ENCODE peak calls at places on chromosomes 6 and 20, in ten cellular contexts. B is heart left ventricle, A is H1, Y is ovary, W is IMR-90, F is body of pancreas, C is HCT116, E is spleen, N is transverse colon, X is adrenal gland. Z is an unnamed sample. For H3K27me3, the result is how much of the 10 kb centered on the place peaks cover.

GRCh38 chr6:149362289-149362688 is 37.8 kb upstream of the SUMO4 start:
- DNase-seq in W (no peak), F (no peak), X (no peak), N (no peak), A (no peak), Y (no peak), B (no peak), C (no peak), E (no peak), Z (no peak)

GRCh38 chr6:137188855-137189254 is 15.4 kb upstream of the IL22RA2 start:
- DNase-seq in Y (no peak), F (no peak), C (peak), A (no peak), E (no peak), N (no peak), W (no peak), X (no peak), B (no peak), Z (no peak)

GRCh38 chr6:13229205-13230085 is 98.9 kb downstream of the TBC1D7 start:
- DNase-seq in Y (no peak), C (peak), E (no peak), W (no peak), N (no peak), X (no peak), A (no peak), B (no peak), F (no peak), Z (no peak)

GRCh38 chr6:37696220-37696840 is 1.4 kb downstream of the MDGA1 start:
- DNase-seq in E (peak), B (no peak), F (peak), W (peak), N (no peak), X (peak), Y (peak), A (no peak), C (no peak), Z (peak)

GRCh38 chr6:84769247-84769646 is 4.8 kb upstream of the TBX18 start:
- DNase-seq in X (no peak), E (no peak), C (no peak), F (no peak), N (no peak), W (no peak), B (no peak), A (no peak), Y (no peak), Z (no peak)

GRCh38 chr20:63863021-63863797 is 1.9 kb upstream of the TPD52L2 start:
- DNase-seq in X (no peak), A (no peak), C (no peak), E (no peak), B (no peak), N (no peak), W (no peak), Y (no peak), F (no peak), Z (no peak)

GRCh38 chr6:129501401-129502051 is 208.5 kb downstream of the ARHGAP18 start:
- DNase-seq in Y (no peak), F (peak), C (peak), A (no peak), W (peak), B (peak), X (peak), N (peak), E (no peak), Z (peak)

GRCh38 chr20:16111132-16111852 is 462.0 kb downstream of the KIF16B start:
- DNase-seq in N (no peak), F (no peak), B (no peak), Y (no peak), C (no peak), E (no peak), A (no peak), X (no peak), W (no peak), Z (no peak)

GRCh38 chr20:47318596-47319516 is 37.6 kb downstream of the ZMYND8 start:
- DNase-seq in N (peak), F (peak), E (peak), W (peak), A (no peak), X (peak), B (peak), Y (peak), C (no peak), Z (peak)

GRCh38 chr6:38027685-38028373 is 208.3 kb downstream of the ZFAND3 start:
- DNase-seq in W (no peak), B (no peak), C (no peak), E (no peak), N (no peak), F (no peak), A (no peak), X (no peak), Y (no peak), Z (no peak)

GRCh38 chr6:15905488-15906392 is 223.1 kb upstream of the MYLIP start:
- DNase-seq in C (no peak), W (no peak), B (no peak), F (no peak), E (no peak), A (no peak), Y (no peak), X (no peak), N (no peak), Z (peak)

GRCh38 chr6:149093643-149094042 is 223.9 kb upstream of the TAB2 start:
- DNase-seq in B (no peak), N (no peak), Y (no peak), X (no peak), E (no peak), W (peak), C (no peak), F (no peak), A (no peak), Z (no peak)

GRCh38 chr6:31401403-31401802 is 2.0 kb upstream of the MICA start:
- DNase-seq in W (peak), A (no peak), C (peak), E (no peak), X (peak), F (peak), Y (peak), B (no peak), N (peak), Z (peak)

GRCh38 chr6:49430187-49430586 is 32.9 kb downstream of the MMUT start:
- DNase-seq in A (no peak), F (no peak), Y (no peak), N (no peak), B (no peak), X (no peak), W (peak), C (no peak), E (no peak), Z (no peak)

GRCh38 chr6:33156964-33157363 is 35.3 kb downstream of the COL11A2 start:
- DNase-seq in F (no peak), N (no peak), X (no peak), E (no peak), Y (no peak), C (no peak), A (no peak), B (no peak), W (no peak), Z (no peak)

GRCh38 chr20:62356143-62356947 is 10.8 kb downstream of the LAMA5 start:
- DNase-seq in N (no peak), X (peak), Y (peak), C (no peak), E (no peak), W (no peak), B (peak), A (no peak), F (peak), Z (no peak)

GRCh38 chr20:19583532-19584175 is 174.4 kb upstream of the RIN2 start:
- DNase-seq in F (peak), W (peak), A (peak), C (peak), E (peak), N (peak), X (peak), B (peak), Y (peak), Z (peak)

GRCh38 chr6:158799051-158799792 is 19.9 kb downstream of the EZR start:
- DNase-seq in W (peak), A (no peak), F (peak), B (no peak), N (peak), C (no peak), X (peak), E (no peak), Y (no peak), Z (no peak)

GRCh38 chr6:7418238-7418905 is 28.8 kb downstream of the RIOK1 start:
- DNase-seq in F (no peak), N (no peak), E (no peak), W (peak), X (no peak), C (no peak), A (no peak), Y (no peak), B (no peak), Z (no peak)

GRCh38 chr20:21528870-21529269 is 15.0 kb upstream of the NKX2-2 start:
- DNase-seq in N (no peak), E (no peak), A (no peak), Y (no peak), B (no peak), X (no peak), C (no peak), W (no peak), F (no peak), Z (no peak)

GRCh38 chr20:21529863-21530262 is 16.0 kb upstream of the NKX2-2 start:
- DNase-seq in F (no peak), E (no peak), Y (no peak), N (no peak), W (no peak), C (peak), X (no peak), B (no peak), A (no peak), Z (no peak)

GRCh38 chr20:21523895-21524294 is 10.0 kb upstream of the NKX2-2 start:
- DNase-seq in W (no peak), X (no peak), E (no peak), N (no peak), A (no peak), B (no peak), Y (no peak), F (no peak), C (no peak), Z (no peak)

GRCh38 chr20:21526776-21527175 is 12.9 kb upstream of the NKX2-2 start:
- DNase-seq in Y (no peak), W (no peak), C (no peak), A (no peak), N (no peak), X (no peak), F (no peak), B (no peak), E (no peak), Z (no peak)

DNA sequence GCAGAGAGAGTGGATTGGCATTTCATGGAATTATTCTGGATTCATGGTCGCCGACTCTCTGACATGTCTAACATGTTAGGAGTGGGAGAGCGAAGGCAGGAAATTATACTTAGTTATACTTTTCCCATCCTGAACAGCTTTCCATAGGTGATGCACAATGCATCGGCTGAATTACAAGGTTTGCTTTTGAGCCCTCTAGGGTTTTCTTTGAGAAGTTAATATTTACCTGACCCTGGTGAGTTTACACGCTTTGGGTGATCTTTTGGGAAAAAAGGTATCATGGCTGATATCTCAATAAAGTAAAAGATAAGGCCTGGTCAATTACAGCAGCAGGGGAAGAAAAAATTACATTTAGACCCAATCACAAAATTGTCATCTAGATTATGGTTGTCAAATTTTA is 14.0 kb upstream of the NKX2-2 start:
- DNase-seq in W (no peak), F (no peak), E (no peak), A (no peak), B (no peak), C (no peak), N (no peak), X (no peak), Y (no peak), Z (no peak)
- H3K27me3 ChIP-seq in W (under half), F (under half), E (half or more), A (under half), B (under half), C (under half), N (half or more), X (under half), Y (under half), Z (under half)

DNA sequence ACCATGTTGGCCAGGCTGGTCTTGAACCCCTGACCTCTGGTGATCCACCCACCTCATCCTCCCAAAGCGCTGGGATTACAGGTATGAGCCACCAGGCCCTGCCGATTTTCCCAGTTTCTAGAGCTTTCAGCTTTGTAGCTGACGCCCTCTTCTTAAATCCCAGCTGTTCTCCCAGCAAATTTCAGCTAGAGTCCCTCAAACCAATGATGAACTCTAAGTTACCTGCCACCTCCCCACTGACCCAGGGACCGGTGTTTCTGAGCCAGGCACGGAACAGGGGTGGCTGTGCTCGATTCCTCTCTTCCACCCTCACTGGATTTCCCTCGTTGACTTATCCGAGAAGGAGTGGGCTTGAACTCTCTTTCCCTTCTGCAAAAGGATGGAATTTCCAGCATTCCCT is 39.1 kb downstream of the SUN5 start:
- DNase-seq in X (no peak), B (no peak), W (no peak), A (no peak), E (no peak), Y (no peak), F (no peak), C (no peak), N (no peak), Z (peak)
- H3K27ac ChIP-seq in X (no peak), B (no peak), W (no peak), A (no peak), E (no peak), Y (no peak), F (no peak), C (no peak), N (no peak), Z (no peak)

DNA sequence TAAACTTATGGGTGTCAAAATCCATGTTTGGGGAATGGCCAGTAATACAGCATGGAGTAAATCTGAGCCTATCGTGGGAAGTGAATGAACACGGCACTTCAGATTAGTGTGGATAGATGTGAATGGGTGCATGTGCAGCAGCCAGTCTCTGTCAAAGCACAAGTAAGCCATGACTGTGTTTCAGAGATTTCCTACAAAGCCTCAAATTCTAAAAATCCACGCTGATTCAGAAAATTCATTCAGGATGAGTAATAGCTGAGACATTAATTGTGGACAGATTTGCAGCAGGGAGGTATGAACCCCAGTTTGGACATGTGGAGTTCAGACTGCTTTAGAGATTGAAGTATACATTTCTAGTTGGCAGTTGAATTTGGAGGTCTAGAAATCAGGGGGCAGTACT is 115.1 kb downstream of the QKI start:
- DNase-seq in N (no peak), Y (no peak), W (peak), X (no peak), A (no peak), F (no peak), B (no peak), C (no peak), E (no peak), Z (no peak)
- TF ChIP-seq POLR2A in N (no peak), Y (no peak), W (no peak), X (no peak), A (no peak), F (no peak), B (no peak), C (no peak), E (no peak), Z (no peak)

GRCh38 chr20:44033873-44034272 is 119.2 kb downstream of the TOX2 start:
- DNase-seq in C (no peak), A (no peak), X (no peak), N (no peak), F (no peak), W (no peak), E (peak), Y (no peak), B (no peak), Z (no peak)
- H3K27me3 ChIP-seq in C (under half), A (under half), X (under half), N (under half), F (under half), W (under half), E (under half), Y (under half), B (under half), Z (under half)

GRCh38 chr6:27250955-27251671 is 3.6 kb downstream of the PRSS16 start:
- DNase-seq in W (no peak), C (peak), N (peak), B (peak), E (peak), A (peak), X (peak), F (peak), Y (peak), Z (peak)

GRCh38 chr6:27254566-27254965 is 7.1 kb downstream of the PRSS16 start:
- DNase-seq in F (peak), E (no peak), A (no peak), B (no peak), X (no peak), N (no peak), C (no peak), W (no peak), Y (no peak), Z (no peak)

GRCh38 chr6:27250277-27250954 is 2.9 kb downstream of the PRSS16 start:
- DNase-seq in E (no peak), Y (no peak), N (no peak), A (no peak), C (no peak), B (no peak), F (peak), X (no peak), W (no peak), Z (no peak)

GRCh38 chr6:27248783-27249182 is 1.3 kb downstream of the PRSS16 start:
- DNase-seq in X (no peak), E (no peak), Y (no peak), N (no peak), F (no peak), C (no peak), A (no peak), W (no peak), B (no peak), Z (no peak)

GRCh38 chr6:27251672-27252251 is 4.3 kb downstream of the PRSS16 start:
- DNase-seq in A (peak), W (peak), C (peak), F (peak), X (peak), Y (peak), B (peak), E (peak), N (peak), Z (peak)
- H3K27ac ChIP-seq in A (peak), W (no peak), C (peak), F (peak), X (no peak), Y (no peak), B (no peak), E (peak), N (peak), Z (no peak)

GRCh38 chr6:398065-398464 is 6.5 kb downstream of the IRF4 start:
- DNase-seq in F (no peak), W (no peak), X (no peak), Y (no peak), B (no peak), N (no peak), C (no peak), A (no peak), E (no peak), Z (no peak)
- TF ChIP-seq POLR2A in F (no peak), W (no peak), X (no peak), Y (no peak), B (no peak), N (no peak), C (no peak), A (no peak), E (no peak), Z (no peak)

GRCh38 chr6:40444811-40445210 is 142.4 kb downstream of the LRFN2 start:
- DNase-seq in Y (no peak), E (no peak), N (peak), X (no peak), A (no peak), C (no peak), F (no peak), B (no peak), W (no peak), Z (no peak)
- H3K27me3 ChIP-seq in Y (under half), E (under half), N (under half), X (under half), A (under half), C (under half), F (under half), B (under half), W (under half), Z (under half)

GRCh38 chr6:157322792-157323113 is 566 bp downstream of the TMEM242 start:
- DNase-seq in F (no peak), C (no peak), N (no peak), A (no peak), X (no peak), E (no peak), W (no peak), Y (no peak), B (no peak), Z (no peak)

GRCh38 chr6:157313531-157314467 is 9.5 kb downstream of the TMEM242 start:
- DNase-seq in A (no peak), Y (no peak), F (no peak), W (no peak), X (no peak), E (no peak), B (no peak), C (no peak), N (no peak), Z (peak)

GRCh38 chr6:157312733-157313132 is 10.6 kb downstream of the TMEM242 start:
- DNase-seq in W (peak), E (no peak), A (no peak), B (no peak), F (no peak), N (no peak), Y (no peak), X (no peak), C (no peak), Z (peak)

GRCh38 chr6:157314705-157315321 is 8.5 kb downstream of the TMEM242 start:
- DNase-seq in X (no peak), F (no peak), A (no peak), E (no peak), Y (no peak), N (no peak), C (peak), W (peak), B (no peak), Z (peak)

DNA sequence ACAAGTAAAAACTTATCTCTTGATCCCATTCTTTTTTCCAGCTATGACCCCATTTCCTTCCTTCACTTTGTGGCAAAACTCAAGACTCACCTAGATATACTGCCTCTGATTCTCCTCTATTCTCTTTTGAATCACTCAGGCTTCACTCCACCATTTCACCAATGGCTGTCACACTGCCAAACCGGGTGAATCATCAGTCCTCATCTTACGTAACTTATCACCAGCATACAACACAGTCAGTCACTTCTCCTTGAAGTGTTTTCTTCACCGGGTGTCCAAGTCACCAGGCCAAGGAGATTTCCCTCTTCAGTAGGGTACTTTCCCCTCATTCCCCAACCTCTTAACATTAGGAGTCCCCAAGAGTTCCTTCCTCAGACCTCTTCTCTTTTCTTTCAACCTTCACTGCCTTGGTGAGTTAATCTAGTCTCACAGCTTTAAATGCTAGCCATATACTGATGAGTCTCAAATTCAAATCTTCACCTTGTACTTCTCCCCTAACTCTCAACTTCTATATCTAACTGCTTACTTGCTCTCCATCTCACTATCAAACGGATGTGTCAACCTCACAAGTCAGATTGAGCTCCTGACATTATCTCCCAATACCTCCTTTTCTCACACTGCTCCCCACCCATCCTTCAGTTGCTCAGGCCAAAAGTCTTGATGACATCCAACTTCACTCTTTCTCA is 6.0 kb downstream of the TMEM242 start:
- DNase-seq in Y (peak), E (no peak), A (no peak), N (peak), X (peak), C (peak), W (peak), B (peak), F (peak), Z (peak)
- H3K27ac ChIP-seq in Y (no peak), E (no peak), A (no peak), N (peak), X (peak), C (peak), W (no peak), B (peak), F (peak), Z (peak)

Z was measured in testis.